ENCODE peak calls at places on chromosomes 6 and 20, in six cellular contexts. R is hepatic stellate cell, J is kidney tubule cell, W is D341Med, P is HTR-8/SVneo, L is hepatocyte. D is an unnamed sample.

GRCh38 chr20:49540232-49540620 is 27.7 kb downstream of the PTGIS start:
- DNase-seq in L (no peak), R (no peak), P (no peak), J (no peak), W (no peak), D (no peak)

GRCh38 chr20:62583424-62583920 is 58.8 kb upstream of the SLCO4A1 start:
- DNase-seq in W (no peak), P (no peak), R (peak), L (peak), J (no peak), D (no peak)

GRCh38 chr20:51797357-51798025 is 4.8 kb downstream of the SALL4 start:
- DNase-seq in R (no peak), L (peak), W (no peak), P (no peak), J (no peak), D (no peak)

GRCh38 chr20:56247954-56248782 is at the start of gene MC3R:
- DNase-seq in J (peak), R (peak), W (peak), L (peak), P (peak), D (peak)

GRCh38 chr20:43386878-43387277 is 70.8 kb upstream of the SRSF6 start:
- DNase-seq in R (no peak), P (no peak), W (no peak), J (no peak), L (no peak), D (no peak)

GRCh38 chr20:29876911-29877285 is 1380.6 kb upstream of the DEFB115 start:
- DNase-seq in W (peak), P (no peak), L (no peak), J (no peak), R (no peak), D (no peak)

GRCh38 chr6:166087246-166087645 is 80.4 kb downstream of the TBXT start:
- DNase-seq in P (no peak), R (no peak), W (no peak), L (no peak), J (peak), D (peak)

GRCh38 chr20:50857348-50857747 is 62.5 kb downstream of the BCAS4 start:
- DNase-seq in L (no peak), J (no peak), W (no peak), P (no peak), R (no peak), D (no peak)

GRCh38 chr6:107115695-107116327 is 496 bp upstream of the BEND3 start:
- DNase-seq in R (peak), J (peak), P (peak), W (peak), L (peak), D (peak)

GRCh38 chr6:154504865-154505449 is 5.5 kb downstream of the CNKSR3 start:
- DNase-seq in R (no peak), W (no peak), P (no peak), J (peak), L (no peak), D (peak)

GRCh38 chr20:58342104-58342945 is 32.8 kb downstream of the RAB22A start:
- DNase-seq in R (peak), L (no peak), J (peak), W (no peak), P (peak), D (peak)

GRCh38 chr20:59783020-59784010 is 150.1 kb downstream of the SYCP2 start:
- DNase-seq in R (peak), W (peak), L (peak), J (peak), P (peak), D (peak)

GRCh38 chr20:50469324-50469723 is 40.9 kb upstream of the PTPN1 start:
- DNase-seq in R (no peak), P (no peak), L (no peak), W (no peak), J (no peak), D (no peak)

GRCh38 chr6:42742116-42742894 is 3.6 kb downstream of the TBCC start:
- DNase-seq in J (peak), P (peak), R (peak), W (peak), L (no peak), D (peak)

GRCh38 chr6:63897459-63897858 is 261.9 kb downstream of the PHF3 start:
- DNase-seq in P (no peak), R (peak), W (no peak), J (no peak), L (no peak), D (no peak)

GRCh38 chr20:34016736-34017135 is 23.0 kb downstream of the RALY start:
- DNase-seq in R (no peak), L (no peak), P (no peak), J (no peak), W (no peak), D (no peak)

GRCh38 chr6:21915707-21916399 is 322.3 kb downstream of the SOX4 start:
- DNase-seq in J (peak), R (peak), P (peak), W (no peak), L (no peak), D (peak)

GRCh38 chr6:4459032-4459431 is 317.2 kb upstream of the CDYL start:
- DNase-seq in P (peak), J (peak), W (no peak), R (peak), L (peak), D (peak)

GRCh38 chr20:6632187-6632586 is 135.3 kb upstream of the BMP2 start:
- DNase-seq in P (no peak), R (no peak), L (peak), W (no peak), J (peak), D (peak)

GRCh38 chr20:63974402-63975200 is 4.8 kb downstream of the SAMD10 start:
- DNase-seq in W (no peak), R (no peak), L (peak), J (no peak), P (no peak), D (no peak)

GRCh38 chr6:23003671-23004598 is 434.6 kb downstream of the HDGFL1 start:
- DNase-seq in R (peak), J (no peak), W (peak), L (peak), P (no peak), D (peak)

GRCh38 chr20:62928246-62928939 is 2.1 kb upstream of the DIDO1 start:
- DNase-seq in R (no peak), P (no peak), J (peak), L (no peak), W (no peak), D (no peak)

GRCh38 chr6:112296122-112296521 is 41.8 kb upstream of the LAMA4 start:
- DNase-seq in P (peak), J (peak), W (peak), R (peak), L (peak), D (peak)

GRCh38 chr6:169619650-169620049 is 82.2 kb downstream of the WDR27 start:
- DNase-seq in L (no peak), W (no peak), J (peak), P (no peak), R (no peak), D (peak)

GRCh38 chr6:34359438-34360158 is 32.9 kb downstream of the NUDT3 start:
- DNase-seq in P (no peak), W (no peak), R (no peak), L (no peak), J (no peak), D (no peak)

D was measured in renal cortical epithelial cell.